ENCODE peak calls at places on chromosomes 2 and 18, in ten cellular contexts. S is NCI-H1436, X is iPS DF 6.9, A is NCI-H2171, D is WERI-Rb-1, F is iris pigment epithelial cell, E is ELR, R is SW480, N is epithelial cell of esophagus, I is endothelial cell. Y is an unnamed sample.
A peak's percentile ranks its signal among the peaks of the same experiment; 100 is the strongest.

GRCh38 chr2:85490861-85491763 is 47.9 kb upstream of the MAT2A start:
- DNase-seq in S (no peak), X (no peak), A (no peak), D (no peak), F (no peak), E (no peak), R (no peak), N (peak; percentile 17), I (no peak), Y (no peak)

GRCh38 chr2:133434962-133435668 is 133.1 kb downstream of the NCKAP5 start:
- DNase-seq in S (no peak), X (no peak), A (no peak), D (peak; percentile 89), F (peak; percentile 88), E (peak; percentile 49), R (no peak), N (peak; percentile 97), I (no peak), Y (no peak)

GRCh38 chr18:505483-506122 is 5.1 kb upstream of the COLEC12 start:
- DNase-seq in S (no peak), X (no peak), A (no peak), D (no peak), F (no peak), E (no peak), R (no peak), N (no peak), I (no peak), Y (no peak)

GRCh38 chr2:46068604-46069003 is 228.6 kb upstream of the EPAS1 start:
- DNase-seq in S (no peak), X (no peak), A (no peak), D (no peak), F (no peak), E (no peak), R (no peak), N (no peak), I (no peak), Y (no peak)

GRCh38 chr18:79534356-79534755 is 138.6 kb downstream of the NFATC1 start:
- DNase-seq in S (no peak), X (no peak), A (no peak), D (no peak), F (no peak), E (no peak), R (no peak), N (no peak), I (no peak), Y (peak; percentile 41)

GRCh38 chr2:20674974-20675679 is 8.2 kb downstream of the GDF7 start:
- DNase-seq in S (no peak), X (no peak), A (no peak), D (no peak), F (peak; percentile 74), E (peak; percentile 86), R (no peak), N (peak; percentile 32), I (peak; percentile 37), Y (no peak)

GRCh38 chr2:101294861-101295260 is 13.6 kb downstream of the RNF149 start:
- DNase-seq in S (no peak), X (no peak), A (no peak), D (no peak), F (no peak), E (no peak), R (no peak), N (no peak), I (no peak), Y (no peak)

GRCh38 chr18:62844850-62845643 is 129.7 kb downstream of the PHLPP1 start:
- DNase-seq in S (no peak), X (no peak), A (no peak), D (no peak), F (no peak), E (no peak), R (no peak), N (no peak), I (no peak), Y (no peak)

GRCh38 chr2:128641421-128642095 is 322.9 kb upstream of the HS6ST1 start:
- DNase-seq in S (no peak), X (no peak), A (no peak), D (no peak), F (no peak), E (no peak), R (no peak), N (no peak), I (no peak), Y (peak; percentile 57)

GRCh38 chr2:179340678-179341077 is 76.0 kb upstream of the SESTD1 start:
- DNase-seq in S (peak; percentile 1), X (no peak), A (no peak), D (no peak), F (peak; percentile 45), E (peak; percentile 32), R (no peak), N (peak; percentile 64), I (no peak), Y (no peak)

GRCh38 chr2:237384672-237385020 is 29.3 kb downstream of the COL6A3 start:
- DNase-seq in S (no peak), X (no peak), A (no peak), D (no peak), F (no peak), E (no peak), R (no peak), N (no peak), I (no peak), Y (no peak)

GRCh38 chr2:57396364-57397098 is 650.1 kb upstream of the VRK2 start:
- DNase-seq in S (no peak), X (no peak), A (no peak), D (no peak), F (no peak), E (peak; percentile 32), R (no peak), N (no peak), I (no peak), Y (no peak)